ENCODE peak calls at places on chromosomes 16 and 17, in four cellular contexts. N is H1, H is stomach, P is K562. W is an unnamed sample. For H3K4me1, the result is how much of the 10 kb centered on the place peaks cover.

GRCh38 chr17:17103160-17103559 is 60.9 kb downstream of the MPRIP start:
- DNase-seq in N (no peak), H (no peak), P (no peak), W (no peak)

GRCh38 chr17:67212716-67213417 is 32.1 kb downstream of the HELZ start:
- DNase-seq in N (no peak), H (no peak), P (no peak), W (no peak)

GRCh38 chr17:62995377-62995885 is 29.4 kb downstream of the TANC2 start:
- DNase-seq in N (no peak), H (peak), P (peak), W (no peak)

GRCh38 chr16:30535777-30536190 is 1.1 kb upstream of the ZNF747 start:
- DNase-seq in N (peak), H (peak), P (peak), W (peak)

GRCh38 chr17:67992541-67993152 is 3.6 kb downstream of the C17orf58 start:
- DNase-seq in N (no peak), H (no peak), P (no peak), W (no peak)

GRCh38 chr16:7086842-7087616 is 245.6 kb upstream of the RBFOX1 start:
- DNase-seq in N (peak), H (no peak), P (no peak), W (no peak)

GRCh38 chr16:84881702-84882521 is 62.1 kb downstream of the CRISPLD2 start:
- DNase-seq in N (no peak), H (no peak), P (peak), W (peak)

GRCh38 chr16:67749436-67750078 is 30.4 kb upstream of the GFOD2 start:
- DNase-seq in N (no peak), H (no peak), P (no peak), W (no peak)

GRCh38 chr17:39229274-39229913 is 3.6 kb upstream of the STAC2 start:
- DNase-seq in N (no peak), H (no peak), P (no peak), W (no peak)

GRCh38 chr17:35578929-35579448 is 618 bp upstream of the PEX12 start:
- DNase-seq in N (no peak), H (no peak), P (no peak), W (no peak)

DNA sequence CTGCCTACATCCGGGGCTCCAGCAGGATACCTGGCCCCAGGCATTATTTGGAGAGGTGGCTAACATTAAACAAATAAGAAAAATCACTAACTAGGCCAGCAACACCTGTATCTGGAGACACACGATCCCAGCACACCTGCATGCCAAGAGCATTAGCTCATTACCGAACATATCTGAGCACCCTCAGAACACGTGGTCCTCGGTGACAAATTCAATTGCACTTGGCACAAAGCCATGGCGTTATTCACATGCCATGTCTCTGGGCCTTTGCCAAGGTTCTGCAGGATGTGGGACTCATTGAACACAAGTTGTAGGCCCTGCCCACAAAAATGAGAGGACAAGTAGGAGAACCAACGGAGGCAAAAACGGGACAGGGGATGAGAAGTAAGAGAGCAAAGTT is 552.3 kb downstream of the TOX3 start:
- DNase-seq in N (no peak), H (peak), P (no peak), W (no peak)
- TF ChIP-seq EP300 in N (no peak), H (no peak), P (no peak), W (no peak)

GRCh38 chr16:49343291-49343690 is 30.3 kb upstream of the C16orf78 start:
- DNase-seq in N (no peak), H (no peak), P (no peak), W (no peak)
- H3K4me3 ChIP-seq in N (no peak), H (no peak), P (no peak), W (no peak)

GRCh38 chr16:1977875-1978268 is 3.4 kb downstream of the NOXO1 start:
- DNase-seq in N (no peak), H (no peak), P (no peak), W (no peak)
- H3K4me1 ChIP-seq in N (under half), H (under half), P (under half), W (under half)

GRCh38 chr16:23829454-23829853 is 6.3 kb upstream of the PRKCB start:
- DNase-seq in N (no peak), H (no peak), P (no peak), W (no peak)

GRCh38 chr16:23826528-23827244 is 9.1 kb upstream of the PRKCB start:
- DNase-seq in N (no peak), H (no peak), P (no peak), W (no peak)

GRCh38 chr16:23824909-23825308 is 10.9 kb upstream of the PRKCB start:
- DNase-seq in N (no peak), H (no peak), P (no peak), W (no peak)

GRCh38 chr16:23830276-23830675 is 5.5 kb upstream of the PRKCB start:
- DNase-seq in N (no peak), H (no peak), P (no peak), W (no peak)

GRCh38 chr16:23827245-23827543 is 8.6 kb upstream of the PRKCB start:
- DNase-seq in N (no peak), H (no peak), P (no peak), W (no peak)
- TF ChIP-seq EP300 in N (no peak), H (no peak), P (no peak), W (no peak)

GRCh38 chr17:80475949-80476876 is at the start of gene NPTX1:
- DNase-seq in N (no peak), H (no peak), P (peak), W (no peak)
- H3K4me3 ChIP-seq in N (peak), H (peak), P (no peak), W (peak)

DNA sequence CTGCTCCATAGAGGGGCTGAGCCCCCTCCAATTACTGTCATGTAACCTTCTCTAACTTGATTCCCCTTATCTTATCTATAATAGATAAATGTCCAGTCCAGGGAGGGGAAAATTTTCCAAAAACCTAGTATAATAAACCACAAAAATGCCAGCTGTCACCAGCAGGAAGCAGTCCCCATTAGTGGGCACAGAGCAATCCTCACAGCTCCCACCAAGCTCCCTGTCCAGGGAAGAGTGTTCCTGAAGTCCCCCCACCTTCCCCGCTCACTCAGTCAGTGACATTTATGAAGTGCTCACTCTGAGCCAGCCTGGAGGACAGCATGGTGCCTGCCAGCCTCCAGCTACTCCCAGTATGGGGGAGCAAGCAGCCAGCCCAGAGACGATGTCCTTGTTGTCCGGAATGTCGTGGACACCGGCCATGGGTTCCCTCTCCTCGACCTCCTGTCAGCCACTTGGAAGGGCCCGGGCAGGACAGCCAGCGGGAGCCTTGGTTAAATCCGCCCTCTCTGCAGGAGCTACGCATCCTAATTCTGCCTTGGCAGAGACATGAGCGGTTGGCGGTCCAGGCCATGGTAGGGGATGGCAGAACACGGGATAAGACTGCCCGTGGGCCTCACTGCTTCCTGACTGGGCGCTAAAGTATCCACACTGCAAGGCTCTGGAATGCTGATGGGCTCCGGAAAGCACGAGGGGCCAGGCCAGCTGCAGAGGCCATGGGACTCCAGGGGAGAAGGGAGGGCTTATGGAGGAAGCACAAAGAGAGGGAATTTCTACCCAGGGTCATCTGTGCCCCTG is 102.0 kb upstream of the CDH5 start:
- DNase-seq in N (no peak), H (no peak), P (no peak), W (no peak)
- H3K4me1 ChIP-seq in N (under half), H (under half), P (under half), W (under half)

GRCh38 chr16:87531418-87531817 is 38.6 kb upstream of the ZCCHC14 start:
- DNase-seq in N (no peak), H (no peak), P (no peak), W (no peak)
- TF ChIP-seq EP300 in N (no peak), H (no peak), P (no peak), W (no peak)

DNA sequence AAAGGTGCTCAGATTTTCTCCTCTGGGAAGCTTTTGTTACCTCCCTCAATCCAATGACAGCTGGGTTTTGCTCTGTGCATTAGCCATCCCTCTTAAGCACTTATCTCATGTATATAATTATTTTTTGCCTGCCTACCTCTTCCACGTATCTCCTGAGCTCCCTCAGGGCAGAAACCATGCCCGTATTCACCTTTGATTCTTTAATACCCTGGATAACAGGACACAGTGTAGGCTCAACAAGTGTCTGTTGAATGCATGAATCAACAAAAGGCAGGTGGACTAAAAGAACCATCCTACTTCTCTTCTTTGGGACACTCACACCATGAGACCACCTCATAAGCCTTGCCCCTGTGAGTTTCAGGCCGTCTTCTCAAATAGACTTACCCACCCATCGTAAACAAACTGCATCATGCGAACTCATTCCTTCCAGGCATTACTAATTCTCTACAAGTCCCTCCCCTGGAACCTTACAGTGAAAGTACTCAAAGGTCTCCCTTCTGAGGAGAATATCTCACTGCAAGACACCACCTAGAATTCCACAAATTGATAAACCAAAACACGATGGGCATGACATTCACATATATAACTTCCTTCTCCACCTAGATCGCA is 3.2 kb downstream of the ARHGAP17 start:
- DNase-seq in N (no peak), H (no peak), P (no peak), W (no peak)
- H3K4me3 ChIP-seq in N (no peak), H (no peak), P (no peak), W (no peak)

DNA sequence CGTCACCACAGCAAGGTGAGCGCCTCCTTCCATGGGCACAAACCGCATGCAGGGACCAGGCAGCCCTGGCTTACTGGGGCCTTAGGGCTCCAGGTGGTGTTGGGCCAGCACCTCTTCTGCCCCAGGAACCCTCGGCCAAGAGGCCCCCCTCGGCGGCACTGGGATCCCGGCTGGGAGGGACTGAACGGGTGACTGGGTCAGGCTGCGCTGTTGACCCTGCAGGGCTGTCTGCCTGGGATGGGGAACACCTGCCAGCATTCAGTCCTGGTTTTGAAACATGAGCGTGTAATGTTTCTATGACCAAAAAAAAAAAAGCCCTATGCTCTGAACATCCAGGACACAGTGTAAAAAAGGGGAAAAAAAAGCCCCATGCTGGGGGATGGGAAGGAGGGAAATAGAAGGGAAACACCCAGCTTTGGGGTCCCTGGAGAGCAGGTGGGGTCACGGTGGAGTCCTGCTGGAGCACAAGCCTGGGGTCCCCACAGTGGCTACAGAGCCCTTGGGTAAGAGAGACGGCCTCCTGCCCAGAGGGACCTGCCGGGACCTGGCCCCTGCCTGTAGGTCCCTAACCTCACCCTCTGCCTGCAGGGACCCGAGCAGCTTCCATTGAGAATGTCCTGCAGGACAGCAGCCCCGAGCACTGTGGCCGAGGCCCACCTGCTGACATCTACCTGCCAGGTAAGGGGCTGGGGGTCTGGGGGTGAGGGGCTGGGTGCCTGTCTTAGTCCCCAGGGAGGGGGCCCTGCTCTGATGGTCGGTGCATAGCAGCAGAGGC is 9.9 kb upstream of the NUDT16L1 start:
- DNase-seq in N (no peak), H (no peak), P (no peak), W (no peak)
- H3K4me1 ChIP-seq in N (under half), H (under half), P (under half), W (under half)

DNA sequence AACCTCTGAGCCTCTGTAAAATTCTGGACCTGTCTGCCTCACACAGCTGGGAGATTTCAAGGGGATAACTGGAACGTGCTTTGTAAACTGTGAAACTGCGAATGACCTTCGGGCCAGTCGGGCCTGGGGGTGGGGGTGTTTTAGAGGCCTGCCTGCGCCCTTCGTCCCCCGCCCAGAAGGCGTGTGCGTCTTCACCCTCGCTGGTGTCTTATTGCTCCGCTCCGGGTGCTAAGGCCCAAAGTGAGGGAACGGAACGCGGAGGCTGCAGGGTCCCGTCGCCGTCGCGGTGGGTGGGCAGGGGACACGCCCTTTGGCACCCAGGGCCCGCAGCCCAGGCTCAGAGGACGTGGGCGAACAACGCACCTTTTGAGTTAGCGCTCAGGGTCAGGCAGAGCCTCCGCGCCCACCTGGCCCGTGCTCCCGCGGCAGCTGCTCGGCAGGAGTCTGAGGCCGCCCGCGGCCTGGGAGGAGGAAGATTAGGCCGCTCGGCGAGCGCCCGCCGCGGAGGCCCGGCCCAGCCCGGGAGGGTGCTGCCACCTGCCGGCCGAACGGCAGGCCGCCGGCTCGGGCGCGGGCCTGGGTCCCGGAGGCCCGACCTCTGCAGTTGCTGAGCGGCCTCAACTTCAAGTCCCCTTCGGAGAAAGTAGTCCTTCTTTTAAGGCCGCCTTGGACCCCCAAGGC is 29.7 kb downstream of the DCAKD start:
- DNase-seq in N (no peak), H (peak), P (peak), W (peak)
- TF ChIP-seq EP300 in N (no peak), H (no peak), P (no peak), W (no peak)